ENCODE peak calls at places on chromosome 1, in five cellular contexts. J is endothelial cell of umbilical vein, P is GM23248, I is neural progenitor cell, N is PC-3. Y is an unnamed sample.

GRCh38 chr1:199687321-199687720 is 340.2 kb upstream of the NR5A2 start:
- DNase-seq in I (no peak), N (peak; percentile 11), J (peak; percentile 58), P (peak; percentile 76), Y (no peak)

GRCh38 chr1:108357802-108358201 is 92.3 kb upstream of the NBPF6 start:
- DNase-seq in P (no peak), N (peak; percentile 4), J (no peak), I (no peak), Y (no peak)

GRCh38 chr1:235601087-235601486 is 48.5 kb downstream of the GNG4 start:
- DNase-seq in I (peak; percentile 60), P (peak; percentile 32), N (peak; percentile 37), J (peak; percentile 12), Y (no peak)

GRCh38 chr1:2811526-2811905 is 10.0 kb upstream of the TTC34 start:
- DNase-seq in N (no peak), I (no peak), P (no peak), J (no peak), Y (no peak)

GRCh38 chr1:201715351-201715750 is 113.6 kb upstream of the IPO9 start:
- DNase-seq in J (no peak), P (no peak), I (no peak), N (no peak), Y (no peak)

GRCh38 chr1:82491301-82491986 is 690.7 kb downstream of the ADGRL2 start:
- DNase-seq in I (no peak), N (no peak), J (no peak), P (peak; percentile 5), Y (no peak)

GRCh38 chr1:6958407-6958806 is 173.2 kb downstream of the CAMTA1 start:
- DNase-seq in P (no peak), N (no peak), I (no peak), J (no peak), Y (peak; percentile 18)

GRCh38 chr1:227889863-227890405 is 57.8 kb downstream of the WNT9A start:
- DNase-seq in P (no peak), I (no peak), N (no peak), J (no peak), Y (no peak)

GRCh38 chr1:229024528-229025119 is 246.3 kb upstream of the RAB4A start:
- DNase-seq in I (no peak), J (peak; percentile 55), P (peak; percentile 94), N (peak; percentile 88), Y (no peak)

GRCh38 chr1:6738987-6739386 is 37.4 kb upstream of the DNAJC11 start:
- DNase-seq in N (no peak), I (no peak), P (no peak), J (no peak), Y (no peak)

GRCh38 chr1:204652556-204652955 is 33.0 kb downstream of the LRRN2 start:
- DNase-seq in I (no peak), N (no peak), P (no peak), J (no peak), Y (no peak)

GRCh38 chr1:56844709-56845108 is 9.9 kb upstream of the C8A start:
- DNase-seq in N (no peak), I (no peak), J (no peak), P (no peak), Y (no peak)

GRCh38 chr1:2609271-2610035 is 22.9 kb downstream of the PRXL2B start:
- DNase-seq in J (no peak), P (no peak), I (no peak), N (no peak), Y (no peak)

GRCh38 chr1:91791103-91791502 is 94.8 kb downstream of the TGFBR3 start:
- DNase-seq in J (no peak), N (no peak), P (no peak), I (peak; percentile 89), Y (no peak)

GRCh38 chr1:7549277-7549676 is 221.8 kb upstream of the VAMP3 start:
- DNase-seq in N (peak; percentile 74), I (no peak), P (peak; percentile 79), J (peak; percentile 84), Y (peak; percentile 79)

GRCh38 chr1:78650114-78650513 is 483 bp downstream of the IFI44 start:
- DNase-seq in J (peak; percentile 33), I (no peak), P (peak; percentile 3), N (no peak), Y (no peak)

GRCh38 chr1:78651247-78651646 is 1.6 kb downstream of the IFI44 start:
- DNase-seq in P (no peak), J (peak; percentile 37), I (no peak), N (no peak), Y (peak; percentile 51)

GRCh38 chr1:78649628-78650027 is at the start of gene IFI44:
- DNase-seq in N (peak; percentile 72), J (peak; percentile 93), P (peak; percentile 90), I (no peak), Y (peak; percentile 76)

GRCh38 chr1:78647238-78647637 is 2.4 kb upstream of the IFI44 start:
- DNase-seq in P (no peak), I (no peak), N (no peak), J (no peak), Y (no peak)

DNA sequence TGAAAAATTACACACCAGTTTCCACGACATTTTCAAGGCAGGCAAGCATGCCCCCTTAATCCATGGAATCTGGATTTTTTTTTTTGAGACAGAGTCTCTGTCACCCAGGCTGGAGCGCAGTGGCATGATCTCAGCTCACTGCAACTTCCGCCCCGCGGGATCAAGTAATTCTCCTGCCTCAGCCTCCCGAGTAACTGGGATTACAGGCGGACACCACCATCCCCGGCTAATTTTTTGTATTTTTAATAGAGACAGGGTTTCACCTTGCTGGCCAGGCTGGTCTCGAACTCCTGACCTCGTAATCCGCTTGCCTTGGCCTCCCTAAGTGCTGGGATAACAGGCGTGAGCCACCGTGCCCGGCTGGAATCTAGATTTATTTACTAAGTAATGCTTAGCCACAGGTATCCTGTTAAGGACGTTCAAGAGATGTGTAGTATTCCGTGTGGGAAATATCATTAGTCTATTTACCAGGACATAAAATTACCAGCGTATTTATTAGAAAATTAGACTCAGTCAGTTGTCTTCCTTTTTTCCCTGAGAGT is 2.5 kb downstream of the IFI44 start:
- DNase-seq in N (no peak), I (no peak), J (no peak), P (no peak), Y (no peak)
- H3K4me3 ChIP-seq in N (no peak overlapping the region), I (no peak overlapping the region), J (no peak overlapping the region), P (no peak overlapping the region), Y (peak overlapping the region; percentile 88)

GRCh38 chr1:112501810-112502641 is 6.7 kb upstream of the WNT2B start:
- DNase-seq in P (peak; percentile 81), J (peak; percentile 71), I (peak; percentile 84), N (peak; percentile 64), Y (no peak)
- TF ChIP-seq EZH2 in P (no peak), J (no peak), I (peak; percentile 70), N (no peak), Y (no peak)

GRCh38 chr1:13228343-13228781 is 2.4 kb upstream of the PRAMEF18 start:
- DNase-seq in J (no peak), P (peak; percentile 14), I (no peak), N (peak; percentile 45), Y (no peak)
- H3K9me3 ChIP-seq in J (peaks cover 2% of the 10 kb centered on the region), P (no peaks in the 10 kb centered on the region), I (peaks cover 26% of the 10 kb centered on the region), N (no peaks in the 10 kb centered on the region), Y (no peaks in the 10 kb centered on the region)

DNA sequence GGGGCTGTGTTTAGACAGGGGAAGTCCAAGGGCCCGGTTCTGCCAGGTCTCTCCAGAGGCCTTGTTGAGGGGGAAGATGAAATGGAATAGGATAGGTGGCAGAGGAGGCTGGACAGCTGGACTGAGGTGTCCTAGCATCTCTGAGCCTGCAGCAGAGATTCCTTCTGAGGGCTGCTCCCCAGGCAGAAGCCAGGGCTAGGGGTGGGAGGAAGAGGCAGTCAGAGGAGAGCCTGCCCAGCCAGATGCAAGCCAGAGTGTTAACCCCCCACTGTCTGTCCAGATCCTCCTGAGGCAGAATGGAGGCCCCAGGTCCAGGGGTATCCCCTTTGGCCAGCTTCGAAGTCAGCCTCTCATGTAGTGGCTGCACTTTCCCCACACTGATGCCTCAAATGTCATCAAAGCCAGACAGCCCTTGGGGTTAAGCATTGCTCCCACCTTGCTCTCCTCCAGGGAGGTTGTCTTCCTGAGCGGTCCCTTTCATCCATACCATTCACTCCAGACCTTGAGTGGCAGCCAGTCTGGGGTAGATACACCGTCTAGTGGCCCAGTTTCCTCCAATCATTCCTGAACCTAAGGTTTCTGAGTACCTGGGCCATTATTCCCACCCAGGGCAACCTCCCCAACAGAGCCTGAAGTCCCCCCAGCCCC is 1.7 kb downstream of the CSF1 start:
- DNase-seq in J (no peak), P (peak; percentile 69), N (no peak), I (no peak), Y (no peak)
- H3K4me3 ChIP-seq in J (peak overlapping the region; percentile 1), P (peak overlapping the region; percentile 92), N (no peak overlapping the region), I (peak overlapping the region; percentile 60), Y (no peak overlapping the region)

Y was measured in SK-N-MC.